ENCODE peak calls at places on chromosome 22, in nine cellular contexts. Y, F, M, T, N, V, Z, U and D are unnamed samples.

GRCh38 chr22:27801616-27802388 is at the start of gene MN1:
- DNase-seq in Y (no peak), F (no peak), M (peak), T (no peak), N (no peak), V (peak), Z (peak), U (no peak), D (peak)

GRCh38 chr22:40436460-40437431 is 66.4 kb downstream of the SGSM3 start:
- DNase-seq in Y (peak), F (peak), M (peak), T (no peak), N (no peak), V (peak), Z (peak), U (no peak), D (peak)

GRCh38 chr22:20551805-20552449 is 44.5 kb downstream of the MED15 start:
- DNase-seq in Y (peak), F (no peak), M (no peak), T (no peak), N (no peak), V (no peak), Z (no peak), U (no peak), D (peak)

GRCh38 chr22:25402501-25403283 is 161.8 kb upstream of the GRK3 start:
- DNase-seq in Y (peak), F (peak), M (no peak), T (no peak), N (no peak), V (peak), Z (no peak), U (no peak), D (peak)

GRCh38 chr22:40764743-40765441 is 54.3 kb downstream of the SLC25A17 start:
- DNase-seq in Y (peak), F (no peak), M (peak), T (no peak), N (no peak), V (no peak), Z (no peak), U (no peak), D (no peak)

GRCh38 chr22:39518124-39518786 is 2.1 kb upstream of the ATF4 start:
- DNase-seq in Y (no peak), F (no peak), M (no peak), T (no peak), N (no peak), V (no peak), Z (no peak), U (no peak), D (peak)

GRCh38 chr22:41925783-41926460 is 684 bp downstream of the TNFRSF13C start:
- DNase-seq in Y (peak), F (no peak), M (peak), T (peak), N (no peak), V (peak), Z (peak), U (no peak), D (peak)

GRCh38 chr22:39179841-39180335 is 27.4 kb upstream of the CBX7 start:
- DNase-seq in Y (no peak), F (no peak), M (no peak), T (no peak), N (no peak), V (no peak), Z (no peak), U (no peak), D (no peak)

GRCh38 chr22:42613869-42614268 is 814 bp downstream of the POLDIP3 start:
- DNase-seq in Y (peak), F (peak), M (peak), T (no peak), N (no peak), V (no peak), Z (no peak), U (no peak), D (peak)

GRCh38 chr22:40289991-40290459 is 56.3 kb upstream of the ADSL start:
- DNase-seq in Y (no peak), F (peak), M (peak), T (peak), N (no peak), V (no peak), Z (no peak), U (no peak), D (no peak)

GRCh38 chr22:44411226-44412135 is 86.6 kb downstream of the RTL6 start:
- DNase-seq in Y (no peak), F (no peak), M (no peak), T (no peak), N (no peak), V (no peak), Z (no peak), U (no peak), D (no peak)

GRCh38 chr22:40920526-40920925 is 30.7 kb upstream of the RBX1 start:
- DNase-seq in Y (peak), F (no peak), M (no peak), T (no peak), N (no peak), V (no peak), Z (no peak), U (no peak), D (no peak)

GRCh38 chr22:32754413-32755041 is 47.0 kb upstream of the TIMP3 start:
- DNase-seq in Y (peak), F (peak), M (no peak), T (no peak), N (no peak), V (peak), Z (peak), U (no peak), D (peak)

GRCh38 chr22:24806663-24807001 is 621 bp downstream of the SGSM1 start:
- DNase-seq in Y (no peak), F (no peak), M (no peak), T (no peak), N (no peak), V (no peak), Z (no peak), U (no peak), D (no peak)

GRCh38 chr22:26364066-26365015 is 64.7 kb upstream of the ASPHD2 start:
- DNase-seq in Y (peak), F (peak), M (peak), T (peak), N (peak), V (peak), Z (peak), U (no peak), D (peak)

GRCh38 chr22:25800766-25801165 is 58.8 kb downstream of the MYO18B start:
- DNase-seq in Y (no peak), F (no peak), M (no peak), T (no peak), N (no peak), V (no peak), Z (no peak), U (no peak), D (no peak)

GRCh38 chr22:48301421-48301820 is 1526.3 kb downstream of the BRD1 start:
- DNase-seq in Y (no peak), F (no peak), M (no peak), T (no peak), N (no peak), V (no peak), Z (no peak), U (no peak), D (no peak)

GRCh38 chr22:26805131-26805530 is 147.7 kb downstream of the MIAT start:
- DNase-seq in Y (peak), F (peak), M (no peak), T (no peak), N (no peak), V (no peak), Z (no peak), U (no peak), D (no peak)

GRCh38 chr22:50627914-50628542 is at the start of gene ARSA:
- DNase-seq in Y (peak), F (peak), M (peak), T (peak), N (no peak), V (peak), Z (peak), U (peak), D (peak)
- TF ChIP-seq CTCF in Y (no peak), F (no peak), M (peak), T (no peak), N (peak), V (no peak), Z (peak), U (peak), D (peak)

DNA sequence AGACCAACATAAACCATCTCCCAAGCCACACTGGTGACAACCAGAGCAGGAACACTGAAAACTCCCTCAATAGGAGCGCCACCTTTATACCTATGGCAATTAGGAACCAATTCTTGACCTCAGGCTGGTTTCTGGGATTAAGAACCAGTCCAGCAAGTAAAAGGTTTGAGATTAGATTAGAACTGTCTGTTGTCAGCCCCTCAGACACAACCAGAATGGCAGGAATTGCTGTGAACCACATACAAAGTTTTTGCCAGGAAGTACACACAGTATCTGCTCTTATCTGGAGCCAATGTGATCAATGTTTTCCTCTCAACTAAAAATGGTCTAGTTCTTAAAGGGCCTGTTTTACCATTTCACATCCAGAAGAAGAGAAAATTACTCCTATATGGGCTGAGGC is 55.2 kb downstream of the RBFOX2 start:
- DNase-seq in Y (no peak), F (no peak), M (no peak), T (no peak), N (no peak), V (no peak), Z (peak), U (no peak), D (no peak)
- H3K4me3 ChIP-seq in Y (no peak), F (no peak), M (no peak), T (no peak), N (no peak), V (no peak), Z (no peak), U (no peak), D (no peak)

GRCh38 chr22:22810018-22810427 is 77.6 kb upstream of the IGLL5 start:
- DNase-seq in Y (peak), F (peak), M (no peak), T (peak), N (no peak), V (peak), Z (peak), U (no peak), D (no peak)
- TF ChIP-seq CTCF in Y (peak), F (peak), M (no peak), T (peak), N (peak), V (peak), Z (peak), U (peak), D (no peak)

DNA sequence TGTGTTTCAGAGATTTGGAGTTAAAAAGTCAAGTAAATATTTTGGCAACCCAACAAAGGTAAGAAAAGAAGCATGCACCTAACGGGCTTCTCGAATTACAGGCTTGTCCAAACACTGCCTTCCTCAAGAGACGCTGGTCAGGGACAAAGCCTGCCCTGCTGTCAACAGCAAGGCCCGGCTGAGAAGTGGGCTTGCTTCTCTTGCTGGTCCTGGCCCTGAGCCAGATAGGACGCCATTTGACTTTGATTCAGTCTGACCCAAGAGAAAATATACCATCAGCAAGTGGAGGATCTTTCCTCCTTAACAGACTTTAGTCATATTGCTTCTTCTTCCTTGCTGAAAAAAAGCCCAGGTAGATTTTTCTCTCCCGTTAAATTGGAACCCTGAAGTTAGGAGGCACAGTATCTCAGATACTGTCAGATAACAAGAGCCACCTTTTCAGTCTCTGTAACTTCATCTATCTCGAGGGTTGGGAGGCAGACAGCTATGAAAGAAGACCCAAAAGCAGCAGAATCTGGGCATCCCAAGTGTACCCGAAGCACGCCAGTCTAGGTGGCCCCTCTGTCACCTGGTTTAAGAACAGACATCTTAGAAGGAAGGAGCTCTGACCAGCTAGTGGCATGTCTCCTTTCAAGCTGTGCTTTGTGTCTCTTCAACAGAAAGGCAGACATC is 57.5 kb downstream of the C22orf31 start:
- DNase-seq in Y (no peak), F (no peak), M (no peak), T (no peak), N (no peak), V (no peak), Z (no peak), U (no peak), D (no peak)
- H3K4me3 ChIP-seq in Y (no peak), F (no peak), M (no peak), T (no peak), N (no peak), V (no peak), Z (no peak), U (no peak), D (no peak)

DNA sequence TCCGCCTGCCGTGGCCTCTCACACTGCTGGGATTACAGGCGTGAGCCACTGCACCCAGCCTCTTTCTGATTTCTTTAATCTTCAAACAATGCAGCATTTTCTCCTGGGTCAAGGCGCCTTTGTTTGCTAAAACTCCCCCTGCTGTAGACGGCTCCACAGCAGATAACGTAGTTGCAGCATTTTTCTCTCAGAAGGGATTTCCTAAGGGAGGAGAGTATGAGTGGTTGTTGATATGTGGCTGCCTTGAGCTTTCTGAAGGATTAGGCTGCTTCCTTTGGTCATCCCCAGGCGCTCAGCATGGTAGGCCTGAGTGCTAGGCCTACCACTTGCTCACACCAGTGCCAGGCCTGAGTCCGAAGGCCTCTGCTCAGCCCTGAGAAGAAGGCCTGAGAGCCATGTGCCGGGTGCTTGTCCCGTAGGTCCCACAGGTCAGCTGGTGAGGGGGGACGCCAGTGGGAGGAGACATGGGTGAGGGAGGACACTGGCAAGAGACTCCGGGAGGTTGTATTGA is 18.1 kb downstream of the SMARCB1 start:
- DNase-seq in Y (no peak), F (no peak), M (no peak), T (no peak), N (no peak), V (peak), Z (no peak), U (no peak), D (peak)
- TF ChIP-seq CTCF in Y (no peak), F (no peak), M (no peak), T (no peak), N (no peak), V (no peak), Z (no peak), U (no peak), D (no peak)

GRCh38 chr22:46055851-46056168 is 78.8 kb upstream of the WNT7B start:
- DNase-seq in Y (no peak), F (no peak), M (no peak), T (no peak), N (no peak), V (no peak), Z (no peak), U (no peak), D (no peak)
- H3K4me3 ChIP-seq in Y (peak), F (peak), M (no peak), T (no peak), N (peak), V (peak), Z (no peak), U (peak), D (no peak)

GRCh38 chr22:38027487-38027886 is 29.7 kb upstream of the PICK1 start:
- DNase-seq in Y (no peak), F (no peak), M (no peak), T (no peak), N (no peak), V (no peak), Z (no peak), U (no peak), D (no peak)
- TF ChIP-seq CTCF in Y (no peak), F (no peak), M (no peak), T (no peak), N (no peak), V (no peak), Z (no peak), U (no peak), D (no peak)